ENCODE peak calls at places on chromosomes 2 and 18, in four cellular contexts. X is A549, R is HepG2, T is GM12878. V is an unnamed sample.

GRCh38 chr18:22564036-22564435 is 146.3 kb upstream of the CTAGE1 start:
- DNase-seq in X (no peak), R (no peak), T (no peak), V (no peak)

GRCh38 chr2:39696072-39696471 is 30.4 kb downstream of the TMEM178A start:
- DNase-seq in X (peak), R (peak), T (no peak), V (no peak)

GRCh38 chr18:46946656-46947282 is 29.4 kb downstream of the KATNAL2 start:
- DNase-seq in X (peak), R (no peak), T (no peak), V (no peak)

GRCh38 chr2:182730486-182730885 is 14.4 kb downstream of the DNAJC10 start:
- DNase-seq in X (no peak), R (no peak), T (no peak), V (no peak)

GRCh38 chr2:27518113-27518781 is 21.6 kb downstream of the GCKR start:
- DNase-seq in X (no peak), R (peak), T (no peak), V (no peak)

GRCh38 chr18:46260016-46260878 is 156.1 kb downstream of the HAUS1 start:
- DNase-seq in X (no peak), R (no peak), T (no peak), V (no peak)

GRCh38 chr2:207103132-207103531 is 62.6 kb downstream of the KLF7 start:
- DNase-seq in X (no peak), R (no peak), T (no peak), V (no peak)

GRCh38 chr2:149703281-149703680 is 115.7 kb upstream of the MMADHC start:
- DNase-seq in X (no peak), R (no peak), T (no peak), V (no peak)

GRCh38 chr2:196830701-196831100 is 21.5 kb upstream of the C2orf66 start:
- DNase-seq in X (no peak), R (no peak), T (no peak), V (no peak)

GRCh38 chr18:9403795-9404564 is 69.4 kb downstream of the TWSG1 start:
- DNase-seq in X (no peak), R (peak), T (no peak), V (peak)

GRCh38 chr18:44592639-44593038 is 88.0 kb upstream of the SETBP1 start:
- DNase-seq in X (no peak), R (no peak), T (no peak), V (no peak)

GRCh38 chr18:35753306-35753910 is 171.9 kb downstream of the GALNT1 start:
- DNase-seq in X (no peak), R (no peak), T (no peak), V (no peak)

GRCh38 chr2:73582364-73582763 is 59.9 kb downstream of the NAT8 start:
- DNase-seq in X (no peak), R (no peak), T (no peak), V (peak)

GRCh38 chr2:95041060-95041823 is 15.7 kb downstream of the MAL start:
- DNase-seq in X (no peak), R (no peak), T (no peak), V (no peak)

GRCh38 chr18:9802175-9802747 is 83.5 kb upstream of the TXNDC2 start:
- DNase-seq in X (no peak), R (no peak), T (no peak), V (no peak)

GRCh38 chr18:3688682-3689081 is 238.7 kb downstream of the TGIF1 start:
- DNase-seq in X (peak), R (no peak), T (no peak), V (no peak)

GRCh38 chr2:200483729-200484198 is 26.1 kb downstream of the KCTD18 start:
- DNase-seq in X (peak), R (peak), T (no peak), V (peak)

GRCh38 chr2:166593403-166593802 is 99.4 kb upstream of the SCN7A start:
- DNase-seq in X (no peak), R (no peak), T (no peak), V (no peak)

GRCh38 chr18:45839415-45840395 is 14.2 kb downstream of the SIGLEC15 start:
- DNase-seq in X (peak), R (peak), T (no peak), V (peak)

GRCh38 chr2:39530423-39530866 is 93.4 kb upstream of the MAP4K3 start:
- DNase-seq in X (no peak), R (no peak), T (no peak), V (peak)

GRCh38 chr18:75067996-75068645 is 140.8 kb downstream of the PTGR3 start:
- DNase-seq in X (no peak), R (no peak), T (no peak), V (no peak)

DNA sequence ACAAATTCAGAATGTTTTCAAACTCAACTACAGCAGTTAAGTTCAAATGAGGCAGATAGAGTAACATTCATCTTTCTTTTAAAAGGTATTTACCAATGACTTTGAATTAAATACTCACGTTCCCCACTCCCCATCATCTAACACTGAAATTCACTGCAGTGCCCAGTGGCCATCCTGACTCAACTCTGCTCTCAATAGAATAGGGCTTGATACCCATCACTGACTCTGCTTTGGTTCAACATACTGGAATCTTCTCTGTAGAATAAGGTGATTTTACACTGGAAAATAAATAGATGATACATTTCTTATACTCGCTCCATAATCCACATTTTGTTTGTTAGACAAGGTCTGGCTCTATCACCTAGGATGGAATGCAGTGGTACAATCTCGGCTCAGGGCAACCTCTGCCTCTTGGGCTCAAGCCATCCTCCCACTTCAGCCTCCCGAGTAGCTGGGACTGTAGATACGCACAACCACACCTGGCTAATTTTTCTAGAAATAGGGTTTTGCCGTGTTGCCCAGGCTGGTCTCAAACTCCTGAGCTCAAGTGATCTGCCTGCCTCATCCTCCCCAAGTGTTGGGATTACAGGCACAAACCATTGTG is 66.4 kb downstream of the PRPF40A start:
- DNase-seq in X (no peak), R (no peak), T (no peak), V (no peak)
- TF ChIP-seq MYC in X (no peak), R (no peak), T (no peak), V (no peak)

GRCh38 chr2:51859260-51859659 is 827.3 kb upstream of the NRXN1 start:
- DNase-seq in X (no peak), R (no peak), T (no peak), V (no peak)

DNA sequence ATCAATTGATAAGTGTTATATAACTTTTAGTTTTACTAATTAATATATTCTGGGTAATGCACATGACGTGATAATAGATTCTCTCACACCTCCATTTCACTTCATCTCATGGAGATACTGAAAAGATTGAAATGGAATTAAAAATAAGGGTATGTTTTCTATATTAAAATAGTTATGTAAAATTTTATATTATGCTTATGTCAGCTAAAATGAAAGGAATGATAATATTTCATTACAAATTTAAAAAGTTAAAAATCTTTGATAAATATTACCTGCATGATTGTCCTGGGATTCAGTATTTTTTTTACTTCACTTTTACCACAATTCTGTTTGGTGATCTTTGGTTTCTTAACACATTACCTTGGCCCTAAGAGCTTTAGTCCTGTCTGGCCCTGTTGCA is 823.8 kb upstream of the NRXN1 start:
- DNase-seq in X (no peak), R (no peak), T (no peak), V (no peak)
- TF ChIP-seq POLR2A in X (no peak), R (no peak), T (no peak), V (no peak)

DNA sequence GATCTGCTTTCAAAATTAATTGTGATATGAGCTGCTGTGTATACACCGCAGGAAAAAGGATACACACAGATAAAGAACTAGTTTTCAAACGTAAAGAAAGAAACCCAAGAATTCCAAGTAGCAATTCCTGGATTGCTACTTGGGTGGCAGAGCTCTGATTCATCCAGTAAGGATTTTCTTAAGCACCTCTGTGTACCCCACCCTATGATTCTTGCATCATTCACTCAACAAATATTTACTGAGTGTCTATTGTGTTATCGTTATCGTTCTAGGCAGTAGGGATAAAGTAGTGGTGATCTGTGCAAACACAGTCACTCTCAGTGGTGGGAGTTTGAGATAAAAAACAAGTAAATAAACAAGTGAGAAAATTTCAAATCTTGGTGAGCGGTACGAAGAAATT is 4.9 kb upstream of the TMEM200C start:
- DNase-seq in X (peak), R (peak), T (no peak), V (no peak)
- TF ChIP-seq MYC in X (no peak), R (no peak), T (no peak), V (no peak)

GRCh38 chr18:51196811-51197660 is 445 bp downstream of the MEX3C start:
- DNase-seq in X (peak), R (no peak), T (no peak), V (peak)
- TF ChIP-seq POLR2A in X (no peak), R (no peak), T (peak), V (peak)

DNA sequence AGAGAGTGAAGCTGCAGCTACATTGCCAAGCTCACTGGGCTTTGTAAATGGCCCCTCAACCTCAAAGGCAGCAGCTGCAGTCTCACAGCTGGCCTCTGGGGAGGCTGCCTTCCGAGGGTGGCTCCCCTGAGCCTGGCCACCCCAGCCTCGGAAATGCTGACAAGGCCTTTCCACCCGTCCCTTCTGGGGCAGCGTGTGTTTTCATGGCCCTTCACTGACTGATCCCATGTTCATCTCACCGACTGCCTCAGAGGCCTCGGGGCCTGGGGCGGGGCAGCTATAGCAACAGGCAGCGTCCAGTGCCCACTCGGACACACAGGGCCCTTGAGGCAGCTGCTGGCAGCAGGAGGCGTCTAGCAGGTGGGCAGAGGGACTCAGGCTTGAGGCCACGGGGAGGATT is 149.6 kb downstream of the GLI2 start:
- DNase-seq in X (no peak), R (no peak), T (no peak), V (no peak)
- TF ChIP-seq MYC in X (no peak), R (no peak), T (no peak), V (no peak)

V was measured in NB4.